ENCODE peak calls at places on chromosomes 11 and 22, in five cellular contexts. One of them, this sample, is unnamed.

GRCh38 chr11:123718075-123718868 is 23.2 kb downstream of the ZNF202 start:
- DNase-seq in heart left ventricle: no peak
- DNase-seq in BJ: no peak
- DNase-seq in AG10803: no peak
- DNase-seq in fibroblast of lung: no peak
- DNase-seq in this sample: no peak

GRCh38 chr11:86064236-86064803 is 4.6 kb downstream of the PICALM start:
- DNase-seq in fibroblast of lung: peak; percentile 49
- DNase-seq in heart left ventricle: no peak
- DNase-seq in AG10803: no peak
- DNase-seq in BJ: no peak
- DNase-seq in this sample: peak; percentile 32

GRCh38 chr11:45982656-45983470 is 60.4 kb downstream of the LARGE2 start:
- DNase-seq in heart left ventricle: peak; percentile 44
- DNase-seq in fibroblast of lung: peak; percentile 93
- DNase-seq in BJ: peak; percentile 55
- DNase-seq in AG10803: peak; percentile 74
- DNase-seq in this sample: peak; percentile 67

GRCh38 chr11:133082851-133083488 is 449.3 kb downstream of the OPCML start:
- DNase-seq in fibroblast of lung: peak; percentile 45
- DNase-seq in AG10803: peak; percentile 52
- DNase-seq in BJ: no peak
- DNase-seq in heart left ventricle: peak; percentile 57
- DNase-seq in this sample: peak; percentile 2

GRCh38 chr22:27372969-27373670 is 428.4 kb downstream of the MN1 start:
- DNase-seq in BJ: no peak
- DNase-seq in heart left ventricle: no peak
- DNase-seq in fibroblast of lung: peak; percentile 39
- DNase-seq in AG10803: no peak
- DNase-seq in this sample: no peak

GRCh38 chr11:47259178-47259977 is 1.6 kb downstream of the NR1H3 start:
- DNase-seq in AG10803: peak; percentile 31
- DNase-seq in heart left ventricle: no peak
- DNase-seq in fibroblast of lung: no peak
- DNase-seq in BJ: no peak
- DNase-seq in this sample: no peak

GRCh38 chr11:11038339-11039248 is 180.7 kb upstream of the ZBED5 start:
- DNase-seq in BJ: no peak
- DNase-seq in fibroblast of lung: no peak
- DNase-seq in AG10803: no peak
- DNase-seq in heart left ventricle: no peak
- DNase-seq in this sample: peak; percentile 65

GRCh38 chr22:43212434-43212952 is 25.6 kb upstream of the TTLL12 start:
- DNase-seq in AG10803: no peak
- DNase-seq in fibroblast of lung: no peak
- DNase-seq in BJ: no peak
- DNase-seq in heart left ventricle: no peak
- DNase-seq in this sample: no peak

GRCh38 chr11:36565033-36565610 is 2.7 kb upstream of the RAG1 start:
- DNase-seq in fibroblast of lung: no peak
- DNase-seq in heart left ventricle: no peak
- DNase-seq in BJ: no peak
- DNase-seq in AG10803: no peak
- DNase-seq in this sample: no peak

GRCh38 chr11:63920870-63921417 is 4.0 kb upstream of the RCOR2 start:
- DNase-seq in heart left ventricle: no peak
- DNase-seq in BJ: no peak
- DNase-seq in fibroblast of lung: no peak
- DNase-seq in AG10803: no peak
- DNase-seq in this sample: no peak

GRCh38 chr11:13380731-13381130 is 82.3 kb downstream of the BTBD10 start:
- DNase-seq in heart left ventricle: no peak
- DNase-seq in BJ: no peak
- DNase-seq in AG10803: no peak
- DNase-seq in fibroblast of lung: no peak
- DNase-seq in this sample: no peak

GRCh38 chr11:132895340-132895739 is 637.0 kb downstream of the OPCML start:
- DNase-seq in AG10803: no peak
- DNase-seq in fibroblast of lung: peak; percentile 97
- DNase-seq in BJ: no peak
- DNase-seq in heart left ventricle: no peak
- DNase-seq in this sample: peak; percentile 91

GRCh38 chr22:39932918-39933649 is 27.1 kb upstream of the TMA7B start:
- DNase-seq in heart left ventricle: no peak
- DNase-seq in AG10803: peak; percentile 5
- DNase-seq in BJ: no peak
- DNase-seq in fibroblast of lung: no peak
- DNase-seq in this sample: no peak

GRCh38 chr22:42621505-42622002 is 6.9 kb upstream of the POLDIP3 start:
- DNase-seq in heart left ventricle: peak; percentile 64
- DNase-seq in BJ: no peak
- DNase-seq in fibroblast of lung: peak; percentile 60
- DNase-seq in AG10803: peak; percentile 80
- DNase-seq in this sample: no peak

GRCh38 chr11:114569781-114570180 is 10.1 kb upstream of the NXPE1 start:
- DNase-seq in BJ: no peak
- DNase-seq in heart left ventricle: no peak
- DNase-seq in fibroblast of lung: no peak
- DNase-seq in AG10803: no peak
- DNase-seq in this sample: no peak

GRCh38 chr11:86041975-86042378 is 26.9 kb downstream of the PICALM start:
- DNase-seq in heart left ventricle: peak; percentile 78
- DNase-seq in BJ: peak; percentile 60
- DNase-seq in AG10803: peak; percentile 93
- DNase-seq in fibroblast of lung: peak; percentile 90
- DNase-seq in this sample: peak; percentile 81

GRCh38 chr22:44661659-44662569 is 40.1 kb upstream of the PRR5 start:
- DNase-seq in AG10803: no peak
- DNase-seq in BJ: no peak
- DNase-seq in heart left ventricle: no peak
- DNase-seq in fibroblast of lung: no peak
- DNase-seq in this sample: no peak

DNA sequence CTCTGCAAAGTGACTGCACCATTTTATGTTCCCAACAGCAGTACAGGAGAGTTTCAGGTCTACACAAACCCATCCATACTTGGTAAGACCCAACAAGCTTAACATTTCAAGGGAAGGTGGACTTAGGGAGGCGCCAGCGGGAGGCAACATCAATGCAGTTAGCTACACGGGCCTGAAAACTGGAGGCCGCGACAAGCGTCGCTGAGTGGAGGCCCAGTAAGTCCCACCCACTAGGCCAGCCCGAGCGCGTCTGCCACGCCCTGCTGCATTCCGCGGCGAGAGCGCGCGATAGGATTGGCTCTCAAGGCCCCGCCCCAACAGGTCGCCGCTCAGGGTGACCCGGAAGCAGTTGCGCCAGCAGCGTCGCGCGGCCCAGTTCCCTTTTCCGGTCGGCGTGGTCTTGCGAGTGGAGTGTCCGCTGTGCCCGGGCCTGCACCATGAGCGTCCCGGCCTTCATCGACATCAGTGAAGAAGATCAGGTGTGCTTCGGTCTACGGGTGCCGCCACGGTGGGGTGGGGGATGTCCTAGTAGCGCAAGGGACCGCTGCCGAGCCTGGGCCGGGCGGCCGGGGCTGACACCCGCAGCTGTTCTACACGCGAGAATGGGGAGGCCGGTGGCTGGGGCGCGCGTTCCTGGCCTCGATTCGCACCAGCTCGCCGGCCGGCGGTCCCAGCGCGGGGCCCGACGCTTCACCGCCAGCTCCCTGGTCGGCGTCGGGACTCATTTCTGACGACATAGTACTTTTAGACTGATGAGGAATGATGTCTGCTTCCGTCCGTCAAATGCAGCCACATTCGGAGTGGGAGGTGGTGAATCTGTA is at the start of gene EIF3M:
- DNase-seq in AG10803: peak; percentile 97
- DNase-seq in heart left ventricle: peak; percentile 97
- DNase-seq in fibroblast of lung: peak; percentile 96
- DNase-seq in BJ: peak; percentile 70
- DNase-seq in this sample: peak; percentile 84
- H3K4me3 ChIP-seq in AG10803: peak within 1 kb of the TSS; percentile 84
- H3K4me3 ChIP-seq in heart left ventricle: peak within 1 kb of the TSS; percentile 65
- H3K4me3 ChIP-seq in fibroblast of lung: peak within 1 kb of the TSS; percentile 70
- H3K4me3 ChIP-seq in BJ: peak within 1 kb of the TSS; percentile 78
- H3K4me3 ChIP-seq in this sample: peak within 1 kb of the TSS; percentile 86

GRCh38 chr11:117081908-117082307 is 16.3 kb downstream of the SIK3 start:
- DNase-seq in heart left ventricle: no peak
- DNase-seq in BJ: no peak
- DNase-seq in fibroblast of lung: no peak
- DNase-seq in AG10803: no peak
- DNase-seq in this sample: no peak
- TF ChIP-seq CTCF in heart left ventricle: no peak
- TF ChIP-seq CTCF in BJ: no peak
- TF ChIP-seq CTCF in fibroblast of lung: no peak
- TF ChIP-seq CTCF in AG10803: no peak
- TF ChIP-seq CTCF in this sample: peak; percentile 18

DNA sequence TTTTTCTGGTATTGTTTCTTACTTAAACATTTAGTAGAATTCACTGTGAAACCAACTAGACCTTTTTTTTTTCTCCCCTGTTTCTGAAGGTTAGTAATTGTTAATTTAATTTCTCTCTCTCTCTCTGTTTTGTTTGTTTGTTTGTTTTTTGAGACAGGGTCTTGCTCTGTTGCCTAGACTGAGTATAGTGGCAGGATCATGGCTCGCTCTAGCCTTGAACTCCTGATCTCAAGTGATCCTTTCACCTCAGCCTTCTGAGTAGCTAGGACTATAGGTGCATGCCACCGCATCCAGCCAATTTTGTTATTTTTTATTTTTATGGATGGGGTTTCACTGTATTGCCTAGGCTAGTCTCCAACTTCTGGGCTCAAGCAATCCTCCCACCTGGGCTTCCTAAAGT is 165.0 kb downstream of the UVRAG start:
- DNase-seq in heart left ventricle: no peak
- DNase-seq in fibroblast of lung: no peak
- DNase-seq in BJ: no peak
- DNase-seq in AG10803: no peak
- DNase-seq in this sample: no peak
- H3K4me3 ChIP-seq in heart left ventricle: no peak overlapping the region
- H3K4me3 ChIP-seq in fibroblast of lung: no peak overlapping the region
- H3K4me3 ChIP-seq in BJ: no peak overlapping the region
- H3K4me3 ChIP-seq in AG10803: no peak overlapping the region
- H3K4me3 ChIP-seq in this sample: peak overlapping the region; percentile 33

DNA sequence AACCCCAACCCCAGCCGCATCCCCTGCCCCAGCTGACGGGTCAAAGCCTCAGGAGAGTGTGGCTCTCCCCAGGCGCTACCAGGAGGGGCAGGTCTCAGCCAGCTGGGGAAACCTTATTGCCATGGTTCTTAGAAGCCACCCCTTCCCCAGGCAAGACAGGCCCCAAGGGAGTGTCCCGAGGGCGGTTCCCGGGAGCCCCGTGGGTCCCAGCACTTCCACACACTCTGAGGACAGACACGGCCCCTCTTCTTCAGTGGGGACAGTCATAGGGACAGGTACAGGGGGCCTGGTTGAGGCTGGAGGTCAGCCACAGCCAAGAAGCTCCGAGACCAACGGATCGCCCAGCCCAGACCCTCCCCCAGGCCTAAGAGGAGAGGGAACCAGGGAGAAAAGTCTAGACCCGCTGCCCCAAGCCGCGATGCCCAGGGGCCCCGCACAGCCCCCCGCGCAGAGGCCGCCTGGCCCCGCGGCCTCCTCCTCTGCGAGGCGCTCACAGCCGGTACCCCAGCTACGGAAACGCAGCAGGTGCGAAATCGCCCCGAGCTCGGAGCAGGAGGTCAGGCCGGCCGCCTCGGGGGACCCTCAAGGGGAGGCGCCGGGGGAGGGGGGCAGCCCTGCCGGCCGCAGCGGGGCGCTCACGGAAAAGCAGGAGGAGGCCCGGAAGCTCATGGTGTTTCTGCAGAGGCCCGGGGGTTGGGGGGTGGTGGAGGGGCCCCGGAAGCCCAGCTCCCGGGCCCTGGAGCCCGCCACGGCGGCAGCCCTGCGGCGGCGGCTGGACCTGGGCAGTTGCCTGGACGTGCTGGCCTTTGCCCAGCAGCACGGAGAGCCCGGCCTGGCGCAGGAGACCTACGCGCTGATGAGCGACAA is 2.6 kb downstream of the KLHDC7B start:
- DNase-seq in fibroblast of lung: no peak
- DNase-seq in BJ: no peak
- DNase-seq in heart left ventricle: no peak
- DNase-seq in AG10803: no peak
- DNase-seq in this sample: no peak
- TF ChIP-seq CTCF in fibroblast of lung: no peak
- TF ChIP-seq CTCF in BJ: no peak
- TF ChIP-seq CTCF in heart left ventricle: no peak
- TF ChIP-seq CTCF in AG10803: no peak
- TF ChIP-seq CTCF in this sample: no peak

GRCh38 chr22:46043339-46043738 is 66.4 kb upstream of the WNT7B start:
- DNase-seq in heart left ventricle: peak; percentile 18
- DNase-seq in fibroblast of lung: no peak
- DNase-seq in BJ: no peak
- DNase-seq in AG10803: no peak
- DNase-seq in this sample: no peak
- H3K4me3 ChIP-seq in heart left ventricle: peak overlapping the region; percentile 36
- H3K4me3 ChIP-seq in fibroblast of lung: peak overlapping the region; percentile 49
- H3K4me3 ChIP-seq in BJ: peak overlapping the region; percentile 54
- H3K4me3 ChIP-seq in AG10803: peak overlapping the region; percentile 77
- H3K4me3 ChIP-seq in this sample: no peak overlapping the region

DNA sequence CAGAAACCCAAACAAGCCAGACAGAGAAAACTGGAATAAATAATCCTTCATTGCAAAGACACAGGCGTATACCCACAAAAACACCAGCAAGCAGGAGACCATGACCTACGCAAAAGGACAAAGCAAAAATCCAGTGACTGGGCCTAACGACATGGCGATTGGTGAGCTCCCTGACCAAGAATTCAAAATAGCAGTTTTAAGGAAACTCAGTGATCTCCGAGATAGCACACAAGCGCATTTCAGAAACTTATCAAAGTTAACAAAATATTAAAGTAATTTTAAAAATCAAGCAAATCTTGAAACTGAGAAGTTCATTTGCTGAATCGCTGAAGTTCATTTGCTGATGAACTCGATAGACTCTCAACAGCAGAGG is 27.6 kb downstream of the DBX1 start:
- DNase-seq in fibroblast of lung: no peak
- DNase-seq in BJ: no peak
- DNase-seq in AG10803: no peak
- DNase-seq in heart left ventricle: no peak
- DNase-seq in this sample: no peak
- TF ChIP-seq CTCF in fibroblast of lung: no peak
- TF ChIP-seq CTCF in BJ: no peak
- TF ChIP-seq CTCF in AG10803: no peak
- TF ChIP-seq CTCF in heart left ventricle: no peak
- TF ChIP-seq CTCF in this sample: no peak

This sample was measured in retinal pigment epithelial cell.